ENCODE peak calls at places on chromosomes 2 and 18, in ten cellular contexts. B, T, D, M, F, O, P, Z, V and I are unnamed samples.

GRCh38 chr2:152716805-152717241 is 438 bp downstream of the PRPF40A start:
- DNase-seq in B (no peak), T (peak), D (peak), M (no peak), F (no peak), O (peak), P (peak), Z (peak), V (peak), I (no peak)

GRCh38 chr2:27736031-27736889 is 35.3 kb upstream of the MRPL33 start:
- DNase-seq in B (no peak), T (no peak), D (no peak), M (no peak), F (no peak), O (no peak), P (no peak), Z (no peak), V (no peak), I (no peak)

GRCh38 chr2:27766287-27766661 is 5.2 kb upstream of the MRPL33 start:
- DNase-seq in B (no peak), T (no peak), D (no peak), M (no peak), F (no peak), O (no peak), P (no peak), Z (no peak), V (no peak), I (no peak)

GRCh38 chr2:40680547-40680946 is 228.7 kb upstream of the SLC8A1 start:
- DNase-seq in B (no peak), T (peak), D (no peak), M (no peak), F (peak), O (no peak), P (no peak), Z (no peak), V (no peak), I (no peak)

GRCh38 chr2:136118819-136119716 is 1.1 kb upstream of the CXCR4 start:
- DNase-seq in B (peak), T (no peak), D (peak), M (peak), F (no peak), O (peak), P (peak), Z (peak), V (peak), I (no peak)

GRCh38 chr2:45964226-45964841 is 312.9 kb downstream of the PRKCE start:
- DNase-seq in B (no peak), T (peak), D (peak), M (peak), F (peak), O (no peak), P (peak), Z (no peak), V (no peak), I (peak)

GRCh38 chr18:28175930-28176673 is 828 bp downstream of the CDH2 start:
- DNase-seq in B (peak), T (no peak), D (no peak), M (no peak), F (peak), O (no peak), P (no peak), Z (peak), V (peak), I (peak)

GRCh38 chr2:196331816-196332215 is 160.4 kb upstream of the STK17B start:
- DNase-seq in B (no peak), T (no peak), D (no peak), M (no peak), F (peak), O (no peak), P (no peak), Z (no peak), V (no peak), I (no peak)

GRCh38 chr2:217933326-217933993 is 69.3 kb downstream of the TNS1 start:
- DNase-seq in B (no peak), T (no peak), D (no peak), M (no peak), F (no peak), O (no peak), P (peak), Z (no peak), V (no peak), I (no peak)

GRCh38 chr2:69773201-69773600 is 31.3 kb downstream of the ANXA4 start:
- DNase-seq in B (no peak), T (peak), D (no peak), M (no peak), F (peak), O (no peak), P (no peak), Z (no peak), V (peak), I (peak)

GRCh38 chr18:12060182-12060870 is 33.3 kb upstream of the ANKRD62 start:
- DNase-seq in B (no peak), T (no peak), D (no peak), M (no peak), F (no peak), O (no peak), P (no peak), Z (no peak), V (peak), I (peak)

GRCh38 chr2:190528521-190529001 is 6.0 kb downstream of the NEMP2 start:
- DNase-seq in B (no peak), T (peak), D (no peak), M (no peak), F (peak), O (peak), P (no peak), Z (no peak), V (no peak), I (peak)

GRCh38 chr2:26637811-26638310 is 3.3 kb downstream of the CIB4 start:
- DNase-seq in B (no peak), T (no peak), D (no peak), M (no peak), F (no peak), O (no peak), P (no peak), Z (no peak), V (no peak), I (no peak)

GRCh38 chr18:33983126-33983525 is 241.6 kb downstream of the NOL4 start:
- DNase-seq in B (no peak), T (no peak), D (no peak), M (no peak), F (no peak), O (no peak), P (no peak), Z (no peak), V (no peak), I (no peak)

GRCh38 chr2:207819839-207820784 is 50.4 kb upstream of the FZD5 start:
- DNase-seq in B (no peak), T (peak), D (peak), M (peak), F (no peak), O (no peak), P (no peak), Z (no peak), V (no peak), I (no peak)

GRCh38 chr2:144515694-144516416 is 4.1 kb downstream of the ZEB2 start:
- DNase-seq in B (no peak), T (no peak), D (peak), M (no peak), F (peak), O (peak), P (peak), Z (peak), V (peak), I (no peak)

GRCh38 chr18:4961121-4961909 is 235.7 kb downstream of the AKAIN1 start:
- DNase-seq in B (no peak), T (no peak), D (no peak), M (no peak), F (no peak), O (no peak), P (no peak), Z (no peak), V (no peak), I (no peak)

GRCh38 chr18:79787527-79788095 is 10.1 kb upstream of the KCNG2 start:
- DNase-seq in B (no peak), T (no peak), D (no peak), M (no peak), F (no peak), O (no peak), P (no peak), Z (no peak), V (no peak), I (no peak)

GRCh38 chr2:54099834-54100595 is 15.4 kb upstream of the ACYP2 start:
- DNase-seq in B (no peak), T (no peak), D (peak), M (no peak), F (no peak), O (no peak), P (no peak), Z (no peak), V (no peak), I (no peak)

GRCh38 chr2:105407946-105408743 is 9.3 kb upstream of the FHL2 start:
- DNase-seq in B (no peak), T (peak), D (no peak), M (no peak), F (no peak), O (no peak), P (no peak), Z (no peak), V (no peak), I (no peak)

GRCh38 chr2:134021830-134022524 is 231.9 kb upstream of the MGAT5 start:
- DNase-seq in B (peak), T (no peak), D (no peak), M (no peak), F (no peak), O (peak), P (no peak), Z (no peak), V (no peak), I (no peak)

GRCh38 chr2:236939271-236939670 is 146.4 kb upstream of the COPS8 start:
- DNase-seq in B (no peak), T (no peak), D (no peak), M (no peak), F (no peak), O (no peak), P (no peak), Z (no peak), V (no peak), I (no peak)

GRCh38 chr2:241131531-241131930 is 17.7 kb downstream of the PASK start:
- DNase-seq in B (no peak), T (no peak), D (no peak), M (no peak), F (no peak), O (no peak), P (no peak), Z (no peak), V (no peak), I (no peak)

GRCh38 chr2:231541605-231542509 is 11.6 kb upstream of the NMUR1 start:
- DNase-seq in B (peak), T (no peak), D (no peak), M (no peak), F (no peak), O (peak), P (no peak), Z (no peak), V (peak), I (no peak)

GRCh38 chr2:19881866-19882265 is 19.9 kb downstream of the TTC32 start:
- DNase-seq in B (no peak), T (no peak), D (no peak), M (no peak), F (no peak), O (no peak), P (no peak), Z (no peak), V (no peak), I (no peak)

GRCh38 chr18:55351220-55351619 is 236.8 kb downstream of the TCF4 start:
- DNase-seq in B (no peak), T (no peak), D (no peak), M (no peak), F (no peak), O (no peak), P (no peak), Z (no peak), V (no peak), I (no peak)

GRCh38 chr18:37084912-37085311 is 256.0 kb downstream of the KIAA1328 start:
- DNase-seq in B (no peak), T (no peak), D (no peak), M (no peak), F (no peak), O (no peak), P (no peak), Z (no peak), V (peak), I (no peak)

GRCh38 chr2:69034122-69034521 is 21.1 kb downstream of the ANTXR1 start:
- DNase-seq in B (no peak), T (no peak), D (no peak), M (no peak), F (no peak), O (no peak), P (no peak), Z (no peak), V (no peak), I (no peak)

GRCh38 chr2:178066890-178067669 is 5.5 kb downstream of the PDE11A start:
- DNase-seq in B (no peak), T (no peak), D (no peak), M (no peak), F (no peak), O (no peak), P (no peak), Z (no peak), V (no peak), I (no peak)

GRCh38 chr2:230170532-230170931 is 49.3 kb downstream of the SP110 start:
- DNase-seq in B (no peak), T (no peak), D (peak), M (peak), F (no peak), O (peak), P (no peak), Z (no peak), V (no peak), I (no peak)

GRCh38 chr2:157312866-157313486 is 12.6 kb downstream of the ERMN start:
- DNase-seq in B (no peak), T (peak), D (no peak), M (no peak), F (no peak), O (no peak), P (no peak), Z (no peak), V (no peak), I (no peak)

GRCh38 chr2:196217116-196217515 is 45.7 kb upstream of the STK17B start:
- DNase-seq in B (no peak), T (no peak), D (no peak), M (no peak), F (no peak), O (no peak), P (no peak), Z (no peak), V (no peak), I (no peak)

GRCh38 chr2:196849895-196850294 is 40.7 kb upstream of the C2orf66 start:
- DNase-seq in B (no peak), T (peak), D (peak), M (peak), F (peak), O (peak), P (no peak), Z (no peak), V (peak), I (peak)

GRCh38 chr18:34023471-34023870 is 201.2 kb downstream of the NOL4 start:
- DNase-seq in B (no peak), T (peak), D (no peak), M (no peak), F (no peak), O (no peak), P (no peak), Z (no peak), V (peak), I (peak)

GRCh38 chr2:231104115-231104713 is 20.6 kb downstream of the HTR2B start:
- DNase-seq in B (peak), T (peak), D (peak), M (peak), F (peak), O (peak), P (peak), Z (peak), V (peak), I (peak)

GRCh38 chr2:101173707-101174295 is 22.6 kb upstream of the TBC1D8 start:
- DNase-seq in B (no peak), T (no peak), D (no peak), M (no peak), F (no peak), O (peak), P (peak), Z (no peak), V (no peak), I (no peak)

GRCh38 chr2:10187661-10188060 is 65.1 kb downstream of the RRM2 start:
- DNase-seq in B (no peak), T (no peak), D (no peak), M (no peak), F (no peak), O (no peak), P (no peak), Z (no peak), V (no peak), I (no peak)

GRCh38 chr2:10188211-10188610 is 65.7 kb downstream of the RRM2 start:
- DNase-seq in B (no peak), T (peak), D (no peak), M (peak), F (peak), O (peak), P (no peak), Z (no peak), V (peak), I (peak)

GRCh38 chr2:10188729-10189305 is 66.3 kb downstream of the RRM2 start:
- DNase-seq in B (no peak), T (no peak), D (no peak), M (no peak), F (no peak), O (no peak), P (no peak), Z (no peak), V (no peak), I (no peak)

GRCh38 chr2:10185755-10186154 is 63.2 kb downstream of the RRM2 start:
- DNase-seq in B (no peak), T (no peak), D (no peak), M (no peak), F (no peak), O (no peak), P (no peak), Z (no peak), V (no peak), I (no peak)

DNA sequence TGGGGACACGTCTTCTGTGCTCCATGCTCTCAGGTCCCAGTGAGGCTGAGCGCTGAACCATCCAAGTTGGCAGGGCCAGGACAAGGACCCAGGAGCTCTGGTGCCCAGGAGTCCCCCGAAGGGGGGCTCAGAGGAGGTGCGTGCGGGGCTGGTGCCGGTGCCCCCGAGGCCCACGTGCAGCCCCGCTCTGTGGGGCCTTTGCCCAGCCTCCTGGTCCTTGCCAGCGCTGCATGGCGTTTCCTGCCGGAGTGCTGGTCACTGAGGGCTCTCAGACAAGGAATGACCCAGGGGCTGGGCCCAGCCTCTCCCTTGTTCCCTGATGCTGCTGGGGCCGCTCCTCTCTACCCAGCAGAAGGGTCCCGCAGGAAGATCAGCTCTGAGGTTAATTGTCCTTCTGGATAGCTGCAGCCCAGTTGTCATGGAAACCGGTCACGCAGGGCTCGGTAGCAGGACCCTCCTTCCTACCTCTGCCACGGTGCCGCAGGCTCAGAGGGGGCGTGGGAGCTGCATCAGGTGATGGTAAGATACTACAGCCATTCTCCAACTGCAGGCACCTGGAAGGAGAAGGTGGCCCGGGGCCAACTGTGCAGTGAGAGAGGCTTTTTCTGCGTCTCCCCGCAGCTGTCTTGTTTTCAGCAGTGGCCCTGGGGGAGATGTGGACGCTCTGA is 64.5 kb downstream of the RRM2 start:
- DNase-seq in B (no peak), T (no peak), D (no peak), M (peak), F (no peak), O (no peak), P (no peak), Z (no peak), V (no peak), I (no peak)
- TF ChIP-seq CTCF in B (no peak), T (no peak), D (no peak), M (no peak), F (no peak), O (no peak), P (no peak), Z (no peak), V (no peak), I (no peak)

GRCh38 chr18:58493516-58494253 is 135.2 kb downstream of the ALPK2 start:
- DNase-seq in B (peak), T (peak), D (peak), M (peak), F (peak), O (peak), P (peak), Z (peak), V (peak), I (peak)
- TF ChIP-seq CTCF in B (peak), T (peak), D (peak), M (peak), F (peak), O (peak), P (peak), Z (peak), V (peak), I (peak)

DNA sequence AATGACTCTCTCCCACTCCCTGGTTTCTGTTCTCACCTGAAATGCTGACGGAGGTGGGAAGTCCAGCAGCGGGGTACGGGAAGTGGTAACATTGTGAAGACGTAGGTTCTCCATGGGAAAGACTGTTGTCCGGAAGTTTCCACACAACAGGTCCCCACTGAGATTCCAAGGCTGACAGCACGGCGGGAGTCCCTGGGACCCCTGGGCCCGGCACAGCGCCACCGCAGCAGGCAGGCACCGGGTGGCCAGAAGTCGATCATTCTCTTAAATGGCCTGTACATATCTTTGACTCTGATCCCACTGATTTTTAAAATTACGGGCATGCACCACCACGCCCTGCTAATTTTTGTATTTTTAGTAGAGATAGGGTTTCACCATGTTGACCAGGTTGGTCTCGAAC is 201.0 kb upstream of the SALL3 start:
- DNase-seq in B (no peak), T (no peak), D (no peak), M (no peak), F (no peak), O (no peak), P (no peak), Z (no peak), V (no peak), I (no peak)
- TF ChIP-seq CTCF in B (no peak), T (no peak), D (no peak), M (no peak), F (no peak), O (no peak), P (no peak), Z (no peak), V (no peak), I (no peak)

GRCh38 chr18:22332590-22332989 is 85.1 kb downstream of the CTAGE1 start:
- DNase-seq in B (no peak), T (no peak), D (no peak), M (no peak), F (no peak), O (peak), P (no peak), Z (no peak), V (peak), I (no peak)
- TF ChIP-seq CTCF in B (peak), T (no peak), D (no peak), M (no peak), F (no peak), O (peak), P (no peak), Z (peak), V (peak), I (no peak)

GRCh38 chr2:204060896-204061640 is 124.5 kb downstream of the ICOS start:
- DNase-seq in B (no peak), T (no peak), D (no peak), M (no peak), F (no peak), O (no peak), P (no peak), Z (no peak), V (no peak), I (no peak)

GRCh38 chr2:204069804-204070203 is 133.2 kb downstream of the ICOS start:
- DNase-seq in B (no peak), T (peak), D (no peak), M (no peak), F (no peak), O (no peak), P (no peak), Z (no peak), V (no peak), I (no peak)

GRCh38 chr2:204066051-204066450 is 129.5 kb downstream of the ICOS start:
- DNase-seq in B (no peak), T (no peak), D (no peak), M (no peak), F (no peak), O (no peak), P (no peak), Z (no peak), V (no peak), I (no peak)

GRCh38 chr2:204065571-204065970 is 129.0 kb downstream of the ICOS start:
- DNase-seq in B (no peak), T (no peak), D (no peak), M (no peak), F (no peak), O (no peak), P (no peak), Z (no peak), V (no peak), I (no peak)

DNA sequence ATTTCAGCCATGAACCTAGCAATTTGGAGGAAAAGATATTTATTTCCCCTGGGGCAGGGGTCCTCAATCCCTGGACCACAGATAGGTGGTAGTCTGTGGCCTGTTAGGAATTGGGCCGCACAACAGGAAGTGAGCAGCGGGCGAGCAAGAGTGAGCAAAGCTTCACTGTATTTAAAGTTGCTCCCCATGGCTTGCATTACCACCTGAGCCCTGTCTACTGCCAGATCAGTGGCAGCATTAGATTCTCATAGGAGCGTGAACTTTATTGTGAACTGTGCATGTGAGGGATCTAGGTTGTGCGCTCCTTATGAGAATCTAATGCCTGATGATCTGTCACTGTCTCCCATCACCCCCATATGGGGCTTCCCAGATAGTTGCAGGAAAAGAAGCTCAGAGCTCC is 127.6 kb downstream of the ICOS start:
- DNase-seq in B (no peak), T (no peak), D (no peak), M (no peak), F (no peak), O (no peak), P (no peak), Z (no peak), V (no peak), I (no peak)
- TF ChIP-seq CTCF in B (no peak), T (no peak), D (no peak), M (no peak), F (no peak), O (no peak), P (no peak), Z (no peak), V (no peak), I (no peak)